ENCODE peak calls at places on chromosome 9, in ten cellular contexts. D, I, A, L, H, W, F, M, X and S are unnamed samples.

GRCh38 chr9:69097923-69098593 is 62.5 kb downstream of the FXN start:
- DNase-seq in D (peak), I (no peak), A (peak), L (no peak), H (no peak), W (no peak), F (no peak), M (no peak), X (no peak), S (no peak)

GRCh38 chr9:76296561-76297276 is 97.5 kb downstream of the RFK start:
- DNase-seq in D (no peak), I (no peak), A (no peak), L (no peak), H (no peak), W (no peak), F (no peak), M (no peak), X (no peak), S (no peak)

GRCh38 chr9:131951905-131952304 is 127.8 kb downstream of the MED27 start:
- DNase-seq in D (peak), I (no peak), A (peak), L (no peak), H (peak), W (peak), F (no peak), M (no peak), X (no peak), S (no peak)

GRCh38 chr9:96253059-96253696 is 48.8 kb downstream of the HSD17B3 start:
- DNase-seq in D (no peak), I (no peak), A (no peak), L (peak), H (no peak), W (no peak), F (no peak), M (no peak), X (no peak), S (no peak)

GRCh38 chr9:86632537-86632936 is 278.3 kb upstream of the TUT7 start:
- DNase-seq in D (no peak), I (no peak), A (no peak), L (no peak), H (no peak), W (peak), F (no peak), M (no peak), X (no peak), S (no peak)

GRCh38 chr9:129393064-129393463 is 215.0 kb upstream of the IER5L start:
- DNase-seq in D (no peak), I (no peak), A (no peak), L (no peak), H (no peak), W (no peak), F (no peak), M (no peak), X (no peak), S (no peak)

GRCh38 chr9:125659954-125660353 is 47.1 kb downstream of the MAPKAP1 start:
- DNase-seq in D (peak), I (peak), A (peak), L (no peak), H (no peak), W (no peak), F (no peak), M (no peak), X (no peak), S (peak)

GRCh38 chr9:76456202-76456926 is 2.6 kb upstream of the GCNT1 start:
- DNase-seq in D (peak), I (peak), A (peak), L (peak), H (no peak), W (no peak), F (peak), M (no peak), X (peak), S (no peak)

GRCh38 chr9:25415723-25416122 is 262.5 kb downstream of the TUSC1 start:
- DNase-seq in D (no peak), I (no peak), A (no peak), L (no peak), H (no peak), W (no peak), F (no peak), M (no peak), X (no peak), S (no peak)

GRCh38 chr9:131436865-131437271 is 43.0 kb downstream of the PRRC2B start:
- DNase-seq in D (no peak), I (no peak), A (no peak), L (no peak), H (no peak), W (no peak), F (no peak), M (no peak), X (no peak), S (no peak)

GRCh38 chr9:35738924-35739323 is 6.5 kb downstream of the CREB3 start:
- DNase-seq in D (no peak), I (no peak), A (no peak), L (no peak), H (no peak), W (no peak), F (no peak), M (no peak), X (no peak), S (no peak)

GRCh38 chr9:94222870-94223269 is 36.2 kb upstream of the ZNF169 start:
- DNase-seq in D (no peak), I (peak), A (no peak), L (no peak), H (no peak), W (no peak), F (no peak), M (no peak), X (no peak), S (no peak)

GRCh38 chr9:26537211-26537610 is 355.4 kb downstream of the CAAP1 start:
- DNase-seq in D (no peak), I (no peak), A (no peak), L (no peak), H (no peak), W (no peak), F (no peak), M (no peak), X (no peak), S (no peak)

GRCh38 chr9:86434039-86434726 is 80.0 kb upstream of the TUT7 start:
- DNase-seq in D (peak), I (peak), A (peak), L (no peak), H (no peak), W (no peak), F (peak), M (peak), X (peak), S (peak)

GRCh38 chr9:114370985-114371335 is 16.8 kb downstream of the AKNA start:
- DNase-seq in D (no peak), I (no peak), A (no peak), L (no peak), H (no peak), W (no peak), F (no peak), M (no peak), X (no peak), S (no peak)

GRCh38 chr9:108885643-108886348 is 23.7 kb downstream of the ACTL7A start:
- DNase-seq in D (peak), I (peak), A (peak), L (peak), H (no peak), W (no peak), F (peak), M (peak), X (peak), S (peak)

GRCh38 chr9:18429065-18429464 is 44.9 kb upstream of the ADAMTSL1 start:
- DNase-seq in D (no peak), I (no peak), A (peak), L (no peak), H (no peak), W (no peak), F (no peak), M (no peak), X (no peak), S (no peak)

GRCh38 chr9:37031902-37032301 is 2.2 kb downstream of the PAX5 start:
- DNase-seq in D (no peak), I (no peak), A (no peak), L (no peak), H (no peak), W (no peak), F (no peak), M (no peak), X (no peak), S (no peak)

GRCh38 chr9:131402738-131403492 is 9.0 kb downstream of the PRRC2B start:
- DNase-seq in D (peak), I (peak), A (peak), L (peak), H (peak), W (peak), F (no peak), M (peak), X (peak), S (no peak)

GRCh38 chr9:77789891-77790290 is 141.8 kb upstream of the GNA14 start:
- DNase-seq in D (no peak), I (no peak), A (no peak), L (no peak), H (no peak), W (no peak), F (no peak), M (no peak), X (no peak), S (no peak)

GRCh38 chr9:136336156-136336860 is 9.0 kb downstream of the GPSM1 start:
- DNase-seq in D (peak), I (no peak), A (no peak), L (no peak), H (no peak), W (no peak), F (no peak), M (no peak), X (no peak), S (no peak)

GRCh38 chr9:117435630-117436261 is 20.9 kb upstream of the ASTN2 start:
- DNase-seq in D (no peak), I (no peak), A (no peak), L (no peak), H (no peak), W (no peak), F (no peak), M (no peak), X (no peak), S (no peak)

GRCh38 chr9:97307500-97308163 is at the start of gene CCDC180:
- DNase-seq in D (peak), I (no peak), A (peak), L (no peak), H (peak), W (no peak), F (no peak), M (no peak), X (no peak), S (peak)
- H3K4me3 ChIP-seq in D (peak), I (no peak), A (peak), L (no peak), H (peak), W (peak), F (no peak), M (no peak), X (no peak), S (peak)

GRCh38 chr9:82499337-82499736 is 510.8 kb downstream of the SPATA31D1 start:
- DNase-seq in D (no peak), I (no peak), A (no peak), L (no peak), H (no peak), W (no peak), F (no peak), M (no peak), X (no peak), S (no peak)

GRCh38 chr9:82498918-82499317 is 510.3 kb downstream of the SPATA31D1 start:
- DNase-seq in D (no peak), I (no peak), A (peak), L (no peak), H (no peak), W (no peak), F (no peak), M (no peak), X (no peak), S (no peak)

GRCh38 chr9:82504620-82505019 is 516.0 kb downstream of the SPATA31D1 start:
- DNase-seq in D (no peak), I (no peak), A (no peak), L (no peak), H (no peak), W (no peak), F (no peak), M (no peak), X (no peak), S (no peak)
- TF ChIP-seq CTCF in D (peak), I (no peak), A (no peak), L (no peak), H (no peak), W (no peak), F (no peak), M (no peak), X (no peak), S (no peak)

DNA sequence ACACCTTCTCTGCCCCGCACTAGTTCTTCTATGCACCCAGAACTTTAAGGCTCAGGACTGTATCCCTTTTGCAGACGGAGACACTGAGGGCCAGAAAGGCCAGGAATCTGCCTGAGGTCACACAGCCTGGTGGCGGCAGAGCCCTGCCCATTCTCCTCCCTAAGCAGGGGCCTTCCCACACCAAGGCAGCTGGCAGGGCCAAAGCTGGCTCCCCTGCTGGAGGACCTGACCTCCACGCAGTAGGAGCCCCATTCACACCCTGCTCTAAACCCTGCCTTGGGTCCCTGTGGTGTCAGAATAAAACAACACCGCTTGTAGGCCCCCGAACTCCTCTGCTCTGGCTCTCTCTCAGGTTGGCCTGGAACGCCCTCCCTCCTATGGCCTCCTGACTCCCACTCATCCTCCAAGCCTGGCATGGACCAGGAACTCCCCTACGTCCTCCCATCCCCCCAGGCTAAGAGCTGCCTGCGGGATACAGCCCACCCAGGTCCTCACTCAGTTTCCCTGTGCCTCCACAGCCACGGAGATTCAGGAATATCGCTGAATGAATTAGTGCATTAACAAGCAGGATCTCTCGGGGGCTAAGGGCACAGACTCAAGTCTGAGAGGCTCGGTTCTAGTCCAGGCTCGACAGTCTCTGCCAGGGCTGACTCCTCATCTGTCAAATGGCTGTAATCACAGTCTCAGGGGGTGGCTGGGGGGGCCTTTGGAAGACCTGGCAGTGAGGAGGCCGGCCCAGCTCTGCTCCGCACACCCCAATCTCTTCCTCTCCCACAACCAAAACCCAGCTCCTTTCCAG is 2.8 kb downstream of the ST6GALNAC6 start:
- DNase-seq in D (no peak), I (no peak), A (no peak), L (no peak), H (no peak), W (no peak), F (no peak), M (no peak), X (no peak), S (no peak)
- H3K4me3 ChIP-seq in D (peak), I (no peak), A (no peak), L (no peak), H (peak), W (peak), F (no peak), M (no peak), X (no peak), S (no peak)

GRCh38 chr9:134811673-134812668 is 68.6 kb upstream of the FCN2 start:
- DNase-seq in D (peak), I (no peak), A (peak), L (no peak), H (no peak), W (no peak), F (no peak), M (no peak), X (peak), S (no peak)
- TF ChIP-seq CTCF in D (peak), I (no peak), A (peak), L (no peak), H (no peak), W (no peak), F (no peak), M (no peak), X (no peak), S (no peak)

GRCh38 chr9:34629492-34629809 is 585 bp upstream of the ARID3C start:
- DNase-seq in D (no peak), I (no peak), A (no peak), L (no peak), H (no peak), W (no peak), F (no peak), M (no peak), X (no peak), S (no peak)
- H3K4me3 ChIP-seq in D (no peak), I (peak), A (no peak), L (no peak), H (no peak), W (peak), F (no peak), M (peak), X (no peak), S (no peak)

DNA sequence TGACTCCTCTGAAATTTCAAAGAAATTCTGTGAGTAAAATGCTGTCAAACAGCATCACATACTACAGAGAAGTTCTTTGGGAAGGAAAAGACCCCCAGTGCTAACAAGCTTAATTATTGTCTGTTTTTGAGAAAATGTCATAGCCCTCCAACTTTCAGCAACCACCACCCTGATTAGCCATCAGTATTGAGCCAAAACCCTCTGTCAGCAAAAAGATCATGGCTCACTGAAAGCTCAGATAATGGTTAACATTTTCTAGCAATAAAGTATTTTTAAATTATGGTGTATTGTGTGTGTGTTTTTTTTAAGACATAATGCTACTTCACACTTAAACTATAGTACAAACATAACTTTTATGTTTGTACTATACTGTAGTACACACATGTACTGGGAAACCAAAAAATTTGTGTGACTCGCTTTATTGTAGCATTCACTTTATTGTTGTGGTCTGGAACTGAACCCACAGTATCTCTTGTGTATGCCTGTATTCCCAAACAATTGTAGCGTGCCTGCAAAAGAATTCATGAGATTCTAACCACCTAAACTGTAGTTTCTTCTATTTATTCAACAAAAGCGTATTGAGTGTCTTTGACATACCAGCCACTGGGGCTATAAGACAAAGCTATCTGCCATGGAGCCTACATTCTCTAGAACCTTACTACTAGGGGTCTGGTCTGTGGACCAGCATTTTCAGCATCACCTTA is 31.6 kb downstream of the TLE4 start:
- DNase-seq in D (no peak), I (no peak), A (no peak), L (no peak), H (no peak), W (no peak), F (no peak), M (no peak), X (no peak), S (no peak)
- TF ChIP-seq CTCF in D (peak), I (no peak), A (peak), L (no peak), H (no peak), W (no peak), F (no peak), M (no peak), X (no peak), S (no peak)

GRCh38 chr9:110775724-110776123 is 107.1 kb downstream of the MUSK start:
- DNase-seq in D (no peak), I (no peak), A (no peak), L (no peak), H (no peak), W (no peak), F (no peak), M (no peak), X (no peak), S (no peak)

GRCh38 chr9:110782701-110783100 is 114.1 kb downstream of the MUSK start:
- DNase-seq in D (no peak), I (peak), A (peak), L (no peak), H (no peak), W (no peak), F (no peak), M (no peak), X (no peak), S (no peak)

GRCh38 chr9:110777201-110777842 is 108.7 kb downstream of the MUSK start:
- DNase-seq in D (peak), I (no peak), A (no peak), L (no peak), H (no peak), W (no peak), F (no peak), M (no peak), X (no peak), S (peak)

GRCh38 chr9:110776207-110776606 is 107.6 kb downstream of the MUSK start:
- DNase-seq in D (no peak), I (no peak), A (no peak), L (no peak), H (no peak), W (no peak), F (no peak), M (no peak), X (no peak), S (no peak)

DNA sequence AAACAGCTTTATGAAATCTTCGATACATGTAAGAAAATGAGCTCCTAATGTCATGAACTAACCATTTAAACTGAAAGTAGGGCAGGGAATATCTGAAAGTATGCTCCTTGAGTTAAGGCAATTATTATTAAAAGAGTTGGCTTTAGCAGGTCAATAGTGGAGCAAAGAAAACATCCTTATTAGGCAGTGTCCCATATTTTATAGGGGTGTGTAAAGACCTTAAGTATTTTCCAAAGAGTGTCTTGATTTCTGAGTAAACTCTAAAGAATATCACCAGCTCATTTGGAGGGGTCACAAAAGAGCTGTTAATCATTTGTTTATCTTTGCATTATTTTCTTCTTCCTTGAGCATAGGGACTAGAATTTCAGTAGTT is 109.2 kb downstream of the MUSK start:
- DNase-seq in D (no peak), I (no peak), A (no peak), L (no peak), H (no peak), W (no peak), F (no peak), M (no peak), X (no peak), S (no peak)
- H3K4me3 ChIP-seq in D (no peak), I (no peak), A (no peak), L (no peak), H (no peak), W (no peak), F (no peak), M (no peak), X (no peak), S (no peak)

GRCh38 chr9:30688801-30689200 is 1695.6 kb upstream of the ACO1 start:
- DNase-seq in D (no peak), I (no peak), A (no peak), L (no peak), H (no peak), W (no peak), F (no peak), M (no peak), X (no peak), S (no peak)
- TF ChIP-seq CTCF in D (no peak), I (no peak), A (no peak), L (no peak), H (no peak), W (no peak), F (no peak), M (no peak), X (no peak), S (no peak)

DNA sequence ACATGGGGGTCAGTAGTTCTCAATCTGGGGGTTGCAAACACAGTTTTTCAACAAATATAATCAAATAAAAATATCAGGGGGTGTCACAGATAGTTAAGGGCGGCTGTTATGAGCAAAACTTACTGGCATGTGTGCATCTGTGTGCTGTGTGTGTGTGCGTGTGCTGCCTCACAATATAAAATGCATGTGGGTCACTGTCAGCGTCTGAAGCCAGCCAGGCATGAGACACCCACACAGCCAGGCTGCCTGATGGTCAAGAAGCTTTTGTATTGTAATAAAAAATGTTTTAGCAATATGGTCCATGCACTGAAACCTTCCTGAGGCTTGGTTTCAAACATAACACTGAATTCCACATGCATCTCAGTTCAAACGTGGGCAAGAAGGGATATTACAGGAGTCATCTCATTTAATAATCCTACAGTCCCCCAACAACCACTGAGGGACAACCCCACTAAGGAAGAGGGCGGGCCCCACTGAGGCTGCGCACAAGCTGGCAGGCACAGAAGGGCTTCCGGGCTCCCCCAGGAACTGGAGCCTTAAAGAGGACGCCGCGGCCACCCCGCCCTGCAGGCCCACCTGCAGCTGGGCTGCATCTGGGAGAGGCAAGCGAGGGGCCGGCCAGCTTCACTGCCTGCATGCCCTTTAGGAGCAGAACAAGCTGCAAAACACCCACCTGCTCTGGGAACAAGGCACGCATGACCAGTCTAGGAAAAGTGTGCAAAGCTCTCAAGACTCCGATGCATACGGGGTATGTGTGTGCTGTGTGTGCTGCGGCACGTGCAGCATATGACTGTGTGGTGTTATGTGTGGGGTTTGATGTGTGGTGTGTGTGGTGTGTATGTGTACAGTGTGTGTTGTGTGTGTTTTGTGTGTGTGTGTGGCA is 14.1 kb downstream of the SEMA4D start:
- DNase-seq in D (no peak), I (no peak), A (no peak), L (peak), H (peak), W (no peak), F (peak), M (no peak), X (no peak), S (no peak)
- H3K4me3 ChIP-seq in D (no peak), I (no peak), A (no peak), L (no peak), H (peak), W (peak), F (no peak), M (no peak), X (no peak), S (no peak)